ENCODE peak calls at places on chromosomes 6 and 20, in four cellular contexts. F, W, B and M are unnamed samples. For H3K9me3, the result is how much of the 10 kb centered on the place peaks cover.

GRCh38 chr6:351867-352289 is 39.7 kb upstream of the IRF4 start:
- DNase-seq in W (no peak), F (no peak), B (no peak), M (no peak)

GRCh38 chr6:29792123-29793035 is 35.2 kb upstream of the HLA-G start:
- DNase-seq in F (no peak), B (peak), W (peak), M (no peak)

GRCh38 chr6:157298325-157298724 is 25.0 kb downstream of the TMEM242 start:
- DNase-seq in W (no peak), B (no peak), F (no peak), M (no peak)

GRCh38 chr6:96940322-96940721 is 15.8 kb downstream of the KLHL32 start:
- DNase-seq in F (no peak), W (no peak), B (no peak), M (no peak)

GRCh38 chr6:16223362-16223761 is 15.0 kb upstream of the GMPR start:
- DNase-seq in W (no peak), F (no peak), B (no peak), M (no peak)

GRCh38 chr6:27267865-27268444 is 20.5 kb downstream of the PRSS16 start:
- DNase-seq in B (no peak), F (no peak), W (no peak), M (no peak)

GRCh38 chr20:17859616-17860232 is 108.9 kb downstream of the SNX5 start:
- DNase-seq in B (peak), W (no peak), F (no peak), M (peak)

GRCh38 chr6:64250126-64250525 is 614.5 kb downstream of the PHF3 start:
- DNase-seq in F (peak), W (no peak), B (no peak), M (no peak)

DNA sequence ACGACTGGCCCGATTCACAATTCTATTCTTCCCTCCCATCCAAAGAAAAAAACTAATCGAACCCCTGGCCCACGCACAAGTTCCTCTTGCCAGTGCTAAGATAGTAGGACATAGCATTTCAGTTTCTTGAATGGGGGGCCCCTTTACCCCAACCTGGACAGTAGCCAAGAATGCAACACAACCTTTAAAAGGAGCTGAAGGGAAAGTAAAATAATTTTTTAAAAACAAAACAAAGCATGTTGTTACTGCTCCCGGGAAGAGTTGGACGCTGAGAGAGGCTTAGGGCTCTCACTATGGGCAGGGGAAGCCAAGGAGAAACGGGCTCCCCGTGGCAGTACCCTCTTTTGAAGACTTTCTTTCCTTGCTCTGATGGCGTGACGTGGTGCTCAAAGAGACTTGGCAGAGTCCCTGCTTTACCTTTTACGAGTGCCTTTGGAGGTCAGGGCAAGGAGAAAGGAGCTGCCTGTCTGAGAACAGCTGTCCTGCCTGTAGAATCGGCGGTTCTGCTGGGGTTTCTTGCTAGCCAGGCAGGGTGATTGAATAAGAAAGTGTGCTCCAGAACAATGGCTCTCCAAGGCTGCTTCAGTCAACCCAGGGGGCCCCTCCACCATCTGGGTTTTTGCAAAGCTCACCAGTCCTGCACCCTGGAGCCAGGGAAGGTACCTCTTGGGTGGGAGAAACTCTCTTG is 5.8 kb downstream of the TFAP2C start:
- DNase-seq in F (no peak), B (no peak), W (peak), M (no peak)
- TF ChIP-seq CTCF in F (no peak), B (no peak), W (no peak), M (no peak)

GRCh38 chr20:53157443-53158408 is 185.6 kb downstream of the TSHZ2 start:
- DNase-seq in W (peak), F (peak), B (peak), M (no peak)
- H3K27ac ChIP-seq in W (no peak), F (no peak), B (no peak), M (no peak)

GRCh38 chr6:106899697-106900096 is 74.8 kb downstream of the CD24 start:
- DNase-seq in F (no peak), W (no peak), B (no peak), M (no peak)
- H3K9me3 ChIP-seq in F (under half), W (under half), B (under half), M (under half)

GRCh38 chr6:138805431-138805830 is 9.5 kb downstream of the ECT2L start:
- DNase-seq in W (no peak), F (no peak), B (no peak), M (no peak)
- TF ChIP-seq CTCF in W (no peak), F (no peak), B (no peak), M (no peak)

GRCh38 chr20:57919059-57919458 is 209.2 kb upstream of the PMEPA1 start:
- DNase-seq in F (peak), B (no peak), W (no peak), M (no peak)

GRCh38 chr20:57918546-57918945 is 208.7 kb upstream of the PMEPA1 start:
- DNase-seq in F (no peak), B (no peak), W (no peak), M (no peak)

GRCh38 chr20:57922701-57923100 is 212.9 kb upstream of the PMEPA1 start:
- DNase-seq in B (no peak), W (no peak), F (no peak), M (no peak)

GRCh38 chr20:57920971-57921370 is 211.2 kb upstream of the PMEPA1 start:
- DNase-seq in W (no peak), B (no peak), F (no peak), M (no peak)

GRCh38 chr20:57921701-57922482 is 212.1 kb upstream of the PMEPA1 start:
- DNase-seq in F (no peak), W (no peak), B (no peak), M (no peak)
- H3K27ac ChIP-seq in F (peak), W (no peak), B (no peak), M (no peak)

DNA sequence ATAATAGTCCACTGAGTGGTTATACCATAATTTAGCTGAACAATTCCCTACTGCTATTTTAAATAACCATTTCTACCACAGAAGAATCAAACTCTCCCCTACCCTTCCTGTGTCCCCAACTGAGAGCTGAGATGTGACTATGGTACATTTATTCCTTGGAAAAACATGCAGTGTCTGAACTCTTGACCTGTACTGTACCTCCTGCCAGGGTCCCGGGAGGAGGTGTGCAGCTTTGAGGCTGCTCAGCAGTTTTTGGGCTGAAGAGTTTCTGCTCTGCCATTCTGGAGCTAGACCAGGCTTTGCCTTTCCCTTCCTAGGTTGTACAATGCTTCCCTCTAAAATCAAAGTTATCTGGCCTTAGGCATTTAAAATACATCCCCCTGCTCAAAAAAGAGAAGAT is 275.1 kb upstream of the SGK1 start:
- DNase-seq in B (no peak), W (no peak), F (no peak), M (no peak)
- H3K9me3 ChIP-seq in B (under half), W (under half), F (under half), M (under half)

DNA sequence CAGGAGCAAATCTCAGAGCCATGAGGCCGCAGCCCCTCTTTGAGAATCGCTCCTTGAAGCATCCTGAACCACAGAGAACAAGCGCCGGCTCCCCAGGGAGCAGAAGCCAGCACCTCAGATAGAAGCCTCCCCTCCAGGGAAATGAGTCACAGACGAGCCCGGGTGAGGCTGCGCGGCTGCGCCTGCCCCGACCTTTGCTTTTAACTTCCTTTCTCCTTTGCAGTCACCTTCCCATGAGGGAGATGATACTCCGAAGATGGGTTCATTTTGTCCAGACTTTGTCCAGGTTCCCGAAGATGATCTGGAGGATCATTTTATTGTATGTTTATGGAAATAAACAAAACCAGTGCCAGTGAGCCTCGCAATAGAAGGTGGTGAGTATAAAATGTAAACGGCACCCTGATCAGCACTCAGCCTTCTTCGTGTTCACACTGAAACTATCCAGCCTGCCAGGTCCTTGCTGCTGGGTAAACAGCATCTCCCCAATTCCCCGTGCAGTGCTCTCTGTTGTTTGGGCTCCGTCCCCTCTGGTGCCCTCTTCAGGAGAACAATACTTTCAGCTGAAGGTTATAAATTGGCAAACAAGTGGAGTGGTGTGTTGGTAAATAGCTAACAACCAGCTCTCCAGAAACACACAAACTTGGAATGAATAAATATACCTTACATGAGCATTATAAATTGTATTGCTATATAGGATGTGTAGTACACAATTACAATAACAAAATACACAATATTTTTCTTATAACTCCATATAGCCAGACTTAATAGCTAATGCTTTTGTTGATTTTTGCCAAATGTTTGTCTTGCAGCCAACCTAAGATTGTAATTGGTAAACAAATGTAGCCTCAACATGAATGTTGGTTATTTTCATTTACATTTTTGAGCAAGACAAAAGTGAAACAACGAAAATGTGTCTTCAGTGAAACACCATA is 41.4 kb upstream of the TMEM181 start:
- DNase-seq in F (peak), W (peak), B (no peak), M (no peak)
- TF ChIP-seq CTCF in F (peak), W (peak), B (peak), M (peak)

GRCh38 chr6:3825851-3826581 is 23.2 kb upstream of the FAM50B start:
- DNase-seq in F (peak), B (peak), W (peak), M (peak)

GRCh38 chr6:3820563-3820962 is 28.6 kb upstream of the FAM50B start:
- DNase-seq in B (no peak), F (no peak), W (no peak), M (no peak)

GRCh38 chr6:3825331-3825831 is 23.8 kb upstream of the FAM50B start:
- DNase-seq in B (peak), F (peak), W (peak), M (peak)

GRCh38 chr6:3822747-3823445 is 26.3 kb upstream of the FAM50B start:
- DNase-seq in B (no peak), F (no peak), W (peak), M (no peak)

GRCh38 chr6:3823671-3824070 is 25.5 kb upstream of the FAM50B start:
- DNase-seq in W (no peak), B (no peak), F (no peak), M (no peak)
- H3K27ac ChIP-seq in W (peak), B (no peak), F (no peak), M (peak)